ENCODE peak calls at places on chromosomes 3 and 15, in five cellular contexts. S, F, H, O and T are unnamed samples.

GRCh38 chr3:185995352-185995751 is 57.5 kb upstream of the TRA2B start:
- DNase-seq in S (no peak), F (no peak), H (no peak), O (no peak), T (no peak)

GRCh38 chr3:106728315-106728821 is 648.9 kb upstream of the CCDC54 start:
- DNase-seq in S (no peak), F (peak; percentile 42), H (no peak), O (no peak), T (no peak)

GRCh38 chr3:180196658-180197057 is 159.9 kb upstream of the PEX5L start:
- DNase-seq in S (no peak), F (no peak), H (no peak), O (no peak), T (no peak)

GRCh38 chr3:57972421-57973111 is 35.7 kb upstream of the FLNB start:
- DNase-seq in S (no peak), F (no peak), H (no peak), O (no peak), T (no peak)

GRCh38 chr15:69718916-69719315 is 266.3 kb downstream of the RPLP1 start:
- DNase-seq in S (peak; percentile 51), F (no peak), H (no peak), O (peak; percentile 80), T (no peak)

GRCh38 chr3:178672263-178672662 is 136.0 kb downstream of the KCNMB2 start:
- DNase-seq in S (no peak), F (no peak), H (no peak), O (no peak), T (no peak)

GRCh38 chr3:84724877-84725276 is 233.9 kb upstream of the CADM2 start:
- DNase-seq in S (no peak), F (no peak), H (no peak), O (peak; percentile 41), T (no peak)

GRCh38 chr3:101867521-101867920 is 18.2 kb downstream of the NFKBIZ start:
- DNase-seq in S (no peak), F (no peak), H (no peak), O (no peak), T (no peak)

GRCh38 chr15:45581919-45582318 is 5.3 kb upstream of the BLOC1S6 start:
- DNase-seq in S (no peak), F (no peak), H (no peak), O (no peak), T (no peak)

GRCh38 chr3:100797921-100798491 is 88.7 kb downstream of the TFG start:
- DNase-seq in S (no peak), F (no peak), H (no peak), O (no peak), T (no peak)

GRCh38 chr3:103787164-103787871 is 1352.5 kb downstream of the ZPLD1 start:
- DNase-seq in S (no peak), F (no peak), H (no peak), O (no peak), T (no peak)

GRCh38 chr3:23809840-23810341 is 4.1 kb downstream of the UBE2E1 start:
- DNase-seq in S (no peak), F (no peak), H (no peak), O (no peak), T (no peak)

GRCh38 chr3:172038823-172039222 is 555 bp upstream of the FNDC3B start:
- DNase-seq in S (no peak), F (no peak), H (no peak), O (no peak), T (no peak)

GRCh38 chr3:149534671-149535394 is 60.3 kb downstream of the TM4SF4 start:
- DNase-seq in S (no peak), F (no peak), H (no peak), O (no peak), T (no peak)

GRCh38 chr3:101995371-101996046 is 146.2 kb downstream of the NFKBIZ start:
- DNase-seq in S (no peak), F (no peak), H (no peak), O (no peak), T (no peak)

GRCh38 chr15:34855397-34855796 is 60.0 kb upstream of the ACTC1 start:
- DNase-seq in S (no peak), F (no peak), H (no peak), O (no peak), T (no peak)

GRCh38 chr3:141526709-141527108 is 39.9 kb downstream of the RASA2 start:
- DNase-seq in S (no peak), F (no peak), H (no peak), O (no peak), T (no peak)

GRCh38 chr3:11560746-11561145 is 83.0 kb downstream of the VGLL4 start:
- DNase-seq in S (no peak), F (no peak), H (no peak), O (no peak), T (no peak)

GRCh38 chr3:5197470-5198312 is 10.2 kb downstream of the EDEM1 start:
- DNase-seq in S (peak; percentile 41), F (no peak), H (peak; percentile 68), O (no peak), T (peak; percentile 23)

GRCh38 chr3:110623571-110623970 is 448.0 kb upstream of the NECTIN3 start:
- DNase-seq in S (no peak), F (no peak), H (no peak), O (no peak), T (no peak)

GRCh38 chr15:58038426-58039106 is 26.9 kb downstream of the ALDH1A2 start:
- DNase-seq in S (no peak), F (no peak), H (no peak), O (no peak), T (no peak)

GRCh38 chr3:167958141-167958540 is 137.6 kb downstream of the GOLIM4 start:
- DNase-seq in S (no peak), F (no peak), H (no peak), O (no peak), T (no peak)

GRCh38 chr3:155233213-155233612 is 60.3 kb downstream of the STRIT1 start:
- DNase-seq in S (no peak), F (no peak), H (no peak), O (no peak), T (no peak)

GRCh38 chr3:4501422-4501821 is 8.3 kb downstream of the ITPR1 start:
- DNase-seq in S (no peak), F (no peak), H (no peak), O (no peak), T (peak; percentile 26)

GRCh38 chr3:141266797-141267555 is 35.4 kb downstream of the PXYLP1 start:
- DNase-seq in S (peak; percentile 64), F (no peak), H (no peak), O (no peak), T (no peak)

GRCh38 chr3:55884491-55885285 is 397.6 kb upstream of the WNT5A start:
- DNase-seq in S (no peak), F (no peak), H (no peak), O (no peak), T (no peak)

DNA sequence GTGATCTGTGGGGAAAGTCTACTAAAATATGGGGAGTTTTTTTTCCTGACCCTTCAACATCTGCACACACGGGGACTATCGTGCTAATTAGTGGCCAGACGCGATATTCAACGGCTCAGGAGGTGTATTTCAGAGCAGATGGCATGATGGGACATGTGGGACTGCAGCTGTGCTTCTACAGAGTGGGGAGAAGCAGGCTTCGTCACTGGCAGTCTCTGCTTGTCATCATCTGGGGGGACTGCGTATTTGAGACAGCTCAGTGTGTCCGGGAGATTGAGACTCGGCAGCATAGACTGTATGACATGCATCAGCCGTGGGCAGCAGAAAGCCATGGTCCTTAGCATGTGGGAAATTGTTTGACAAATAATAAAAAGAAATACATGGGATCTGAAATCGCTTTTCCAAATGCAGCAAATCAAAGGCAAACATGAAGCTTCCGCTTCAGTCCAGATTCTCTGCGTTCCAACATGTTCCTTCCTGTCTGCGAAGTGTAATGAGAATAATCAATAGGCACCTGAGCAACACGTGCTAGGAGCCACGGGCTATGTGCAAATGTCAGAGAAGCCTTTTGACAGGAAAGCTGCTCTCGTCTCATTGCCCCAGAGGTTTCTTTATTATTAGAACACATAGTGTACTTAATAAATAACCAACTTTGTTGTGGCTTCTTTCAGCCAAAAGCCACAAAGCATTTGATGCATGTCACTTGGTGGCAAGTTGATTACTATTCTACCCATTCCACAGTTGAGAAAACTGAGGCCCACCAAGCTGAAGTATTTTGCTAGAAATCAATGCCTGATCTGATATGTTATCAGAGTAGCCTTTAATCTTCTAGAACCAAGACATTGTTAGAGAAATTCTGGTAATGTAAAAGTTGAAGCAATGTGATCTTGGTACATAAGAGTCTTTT is 276.3 kb downstream of the RYR3 start:
- DNase-seq in S (no peak), F (no peak), H (no peak), O (no peak), T (no peak)
- H3K4me3 ChIP-seq in S (no peak overlapping the region), F (no peak overlapping the region), H (no peak overlapping the region), O (no peak overlapping the region), T (no peak overlapping the region)

GRCh38 chr15:31374986-31375385 is 48.4 kb downstream of the KLF13 start:
- DNase-seq in S (no peak), F (no peak), H (no peak), O (peak; percentile 62), T (no peak)
- H3K36me3 ChIP-seq in S (peaks cover 28% of the 10 kb centered on the region), F (no peaks in the 10 kb centered on the region), H (peaks cover 23% of the 10 kb centered on the region), O (peaks cover 50% of the 10 kb centered on the region), T (no peaks in the 10 kb centered on the region)

DNA sequence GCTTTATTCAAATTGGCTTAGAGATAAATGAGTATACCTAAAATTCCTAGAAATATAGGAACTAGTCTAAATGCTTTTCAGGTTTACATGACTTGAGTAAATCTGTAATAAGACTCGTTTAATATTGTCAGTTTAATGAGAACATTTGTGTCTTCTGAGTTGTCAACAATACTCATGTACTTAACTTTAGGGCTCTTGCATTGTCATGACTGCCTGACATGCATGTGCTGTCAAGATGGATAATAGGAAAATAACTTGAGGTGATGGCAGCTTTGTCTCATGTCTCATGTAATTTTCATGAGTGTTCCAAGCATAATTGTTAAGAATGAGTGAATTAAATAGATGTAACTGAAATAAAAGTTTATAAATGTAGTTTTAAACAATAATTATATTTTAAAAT is 45.1 kb upstream of the EIF1B start:
- DNase-seq in S (no peak), F (no peak), H (no peak), O (no peak), T (no peak)
- H3K27me3 ChIP-seq in S (no peaks in the 10 kb centered on the region), F (peaks cover 9% of the 10 kb centered on the region), H (peaks cover 1% of the 10 kb centered on the region), O (no peaks in the 10 kb centered on the region), T (no peaks in the 10 kb centered on the region)

GRCh38 chr15:26773485-26773877 is 615 bp upstream of the GABRB3 start:
- DNase-seq in S (no peak), F (no peak), H (no peak), O (no peak), T (no peak)
- H3K4me3 ChIP-seq in S (no peak overlapping the region), F (no peak overlapping the region), H (no peak overlapping the region), O (peak overlapping the region; percentile 26), T (no peak overlapping the region)

GRCh38 chr15:76190767-76191538 is 120.3 kb downstream of the ETFA start:
- DNase-seq in S (peak; percentile 59), F (peak; percentile 46), H (peak; percentile 82), O (peak; percentile 94), T (peak; percentile 87)
- H3K36me3 ChIP-seq in S (no peaks in the 10 kb centered on the region), F (no peaks in the 10 kb centered on the region), H (no peaks in the 10 kb centered on the region), O (no peaks in the 10 kb centered on the region), T (no peaks in the 10 kb centered on the region)

GRCh38 chr15:55681631-55682030 is 61.3 kb downstream of the PRTG start:
- DNase-seq in S (no peak), F (no peak), H (peak; percentile 8), O (no peak), T (no peak)

GRCh38 chr15:55685292-55685691 is 57.7 kb downstream of the PRTG start:
- DNase-seq in S (no peak), F (no peak), H (peak; percentile 39), O (no peak), T (no peak)

GRCh38 chr15:55687792-55688191 is 55.2 kb downstream of the PRTG start:
- DNase-seq in S (no peak), F (no peak), H (no peak), O (no peak), T (no peak)

GRCh38 chr15:55683366-55683765 is 59.6 kb downstream of the PRTG start:
- DNase-seq in S (no peak), F (no peak), H (no peak), O (no peak), T (no peak)
- H3K27me3 ChIP-seq in S (no peaks in the 10 kb centered on the region), F (no peaks in the 10 kb centered on the region), H (no peaks in the 10 kb centered on the region), O (no peaks in the 10 kb centered on the region), T (no peaks in the 10 kb centered on the region)